ENCODE peak calls at places on chromosome 1, in nine cellular contexts. R is brain microvascular endothelial cell, Q is HuH-7.5, H is astrocyte of the spinal cord, K is GM23248, M is LHCN-M2, J is fibroblast of pulmonary artery, A is aorta, I is lower leg skin. W is an unnamed sample.

GRCh38 chr1:212167098-212167497 is 118.1 kb upstream of the PPP2R5A start:
- DNase-seq in J (peak; percentile 58), A (no peak), R (peak; percentile 66), Q (no peak), H (peak; percentile 20), M (peak; percentile 89), K (peak; percentile 87), I (no peak), W (no peak)

GRCh38 chr1:218692808-218693207 is 347.7 kb downstream of the TGFB2 start:
- DNase-seq in R (no peak), H (no peak), I (no peak), Q (no peak), J (no peak), A (no peak), K (no peak), M (no peak), W (peak; percentile 73)

GRCh38 chr1:212977781-212978645 is 27.7 kb downstream of the VASH2 start:
- DNase-seq in M (peak; percentile 12), J (no peak), I (no peak), Q (no peak), R (no peak), K (no peak), H (peak; percentile 46), A (no peak), W (no peak)

GRCh38 chr1:98702976-98703375 is 41.5 kb downstream of the SNX7 start:
- DNase-seq in H (peak; percentile 56), R (peak; percentile 69), I (no peak), K (peak; percentile 76), M (peak; percentile 25), A (no peak), J (peak; percentile 29), Q (no peak), W (no peak)

GRCh38 chr1:202728951-202729350 is 18.7 kb upstream of the SYT2 start:
- DNase-seq in H (no peak), J (no peak), K (no peak), A (no peak), R (no peak), Q (no peak), I (no peak), M (no peak), W (no peak)

GRCh38 chr1:174659823-174660222 is 212.1 kb downstream of the GPR52 start:
- DNase-seq in K (peak; percentile 32), J (peak; percentile 33), I (no peak), H (peak; percentile 75), M (peak; percentile 34), A (no peak), Q (no peak), R (peak; percentile 78), W (peak; percentile 2)

GRCh38 chr1:24888061-24888970 is 41.8 kb downstream of the RUNX3 start:
- DNase-seq in R (no peak), H (no peak), J (no peak), Q (no peak), A (peak; percentile 34), M (no peak), K (no peak), I (no peak), W (no peak)

GRCh38 chr1:10510520-10511493 is 36.1 kb downstream of the PEX14 start:
- DNase-seq in R (peak; percentile 79), I (no peak), H (peak; percentile 86), M (peak; percentile 94), Q (no peak), K (peak; percentile 98), J (peak; percentile 80), A (no peak), W (peak; percentile 74)

GRCh38 chr1:2216767-2217058 is 11.4 kb upstream of the SKI start:
- DNase-seq in R (no peak), K (no peak), H (no peak), M (no peak), Q (no peak), J (no peak), A (no peak), I (no peak), W (no peak)

GRCh38 chr1:150627821-150628410 is 1.5 kb downstream of the ENSA start:
- DNase-seq in I (no peak), K (no peak), Q (no peak), M (no peak), R (no peak), H (no peak), A (no peak), J (no peak), W (no peak)

GRCh38 chr1:119467219-119467618 is 39.8 kb upstream of the HSD3B1 start:
- DNase-seq in H (no peak), I (no peak), J (no peak), M (no peak), K (no peak), R (no peak), A (no peak), Q (no peak), W (no peak)

GRCh38 chr1:9884805-9885204 is 25.3 kb downstream of the CTNNBIP1 start:
- DNase-seq in Q (no peak), H (no peak), A (peak; percentile 61), J (no peak), R (no peak), K (no peak), M (no peak), I (no peak), W (no peak)

GRCh38 chr1:203673550-203674411 is 47.1 kb downstream of the ATP2B4 start:
- DNase-seq in M (peak; percentile 97), K (peak; percentile 98), H (peak; percentile 93), Q (peak; percentile 52), J (peak; percentile 87), R (peak; percentile 93), A (peak; percentile 80), I (peak; percentile 41), W (no peak)

GRCh38 chr1:8562881-8563865 is 245.3 kb downstream of the SLC45A1 start:
- DNase-seq in A (no peak), K (peak; percentile 73), H (no peak), Q (no peak), M (no peak), J (peak; percentile 58), I (no peak), R (no peak), W (peak; percentile 62)

GRCh38 chr1:70893381-70893780 is 154.2 kb downstream of the PTGER3 start:
- DNase-seq in J (no peak), H (no peak), M (no peak), R (no peak), Q (no peak), A (no peak), K (no peak), I (no peak), W (no peak)

GRCh38 chr1:194167956-194168355 is 981.5 kb upstream of the B3GALT2 start:
- DNase-seq in Q (no peak), R (no peak), K (no peak), I (no peak), J (peak; percentile 23), H (no peak), A (no peak), M (no peak), W (no peak)

GRCh38 chr1:9680828-9681227 is 29.3 kb downstream of the PIK3CD start:
- DNase-seq in J (no peak), Q (no peak), R (no peak), A (no peak), I (no peak), M (no peak), H (no peak), K (no peak), W (no peak)

GRCh38 chr1:182120411-182121258 is 59.1 kb upstream of the ZNF648 start:
- DNase-seq in M (peak; percentile 61), K (no peak), Q (no peak), R (peak; percentile 16), J (peak; percentile 4), H (peak; percentile 80), A (no peak), I (no peak), W (peak; percentile 43)

GRCh38 chr1:155123801-155124200 is 3.9 kb upstream of the EFNA1 start:
- DNase-seq in A (no peak), I (no peak), M (no peak), R (no peak), J (peak; percentile 48), Q (no peak), K (no peak), H (no peak), W (no peak)

GRCh38 chr1:173888749-173889148 is 20.6 kb downstream of the ZBTB37 start:
- DNase-seq in R (no peak), Q (no peak), A (no peak), K (no peak), M (no peak), J (no peak), H (no peak), I (no peak), W (no peak)

GRCh38 chr1:219330669-219331068 is 157.0 kb downstream of the LYPLAL1 start:
- DNase-seq in K (no peak), J (no peak), Q (peak; percentile 14), H (no peak), I (no peak), A (no peak), R (no peak), M (no peak), W (no peak)

GRCh38 chr1:95657248-95657647 is 423.2 kb downstream of the RWDD3 start:
- DNase-seq in I (no peak), H (no peak), Q (no peak), R (no peak), M (no peak), J (no peak), A (no peak), K (no peak), W (no peak)

GRCh38 chr1:14625587-14626447 is 27.3 kb downstream of the KAZN start:
- DNase-seq in H (no peak), K (no peak), R (no peak), J (no peak), A (no peak), Q (no peak), M (no peak), I (no peak), W (no peak)

GRCh38 chr1:60573726-60574409 is 500.3 kb upstream of the C1orf87 start:
- DNase-seq in I (no peak), Q (no peak), R (peak; percentile 75), M (peak; percentile 61), K (peak; percentile 27), H (peak; percentile 79), A (no peak), J (peak; percentile 85), W (peak; percentile 75)

GRCh38 chr1:31568895-31569655 is 7.2 kb upstream of the TINAGL1 start:
- DNase-seq in H (no peak), J (no peak), Q (no peak), A (no peak), M (no peak), K (no peak), I (peak; percentile 6), R (no peak), W (no peak)

GRCh38 chr1:184419734-184420161 is 32.9 kb downstream of the C1orf21 start:
- DNase-seq in J (peak; percentile 4), Q (no peak), R (no peak), M (peak; percentile 49), I (no peak), K (no peak), A (no peak), H (no peak), W (no peak)

GRCh38 chr1:22506130-22506692 is 54.6 kb downstream of the ZBTB40 start:
- DNase-seq in K (no peak), A (no peak), R (no peak), Q (no peak), J (no peak), H (no peak), I (no peak), M (no peak), W (no peak)

GRCh38 chr1:67604778-67605177 is 80.2 kb upstream of the GADD45A start:
- DNase-seq in Q (no peak), J (no peak), A (no peak), K (no peak), M (no peak), H (no peak), I (no peak), R (no peak), W (no peak)

GRCh38 chr1:20194770-20195463 is 8.6 kb upstream of the PLA2G2C start:
- DNase-seq in K (peak; percentile 78), Q (peak; percentile 53), J (peak; percentile 60), A (peak; percentile 85), H (peak; percentile 30), M (peak; percentile 36), R (peak; percentile 50), I (peak; percentile 49), W (peak; percentile 67)

GRCh38 chr1:161166669-161167548 is 683 bp downstream of the PPOX start:
- DNase-seq in J (no peak), I (no peak), K (peak; percentile 53), M (no peak), H (no peak), Q (peak; percentile 23), A (peak; percentile 79), R (no peak), W (peak; percentile 59)

GRCh38 chr1:174206148-174206826 is 47.0 kb downstream of the RABGAP1L start:
- DNase-seq in A (no peak), M (peak; percentile 26), J (peak; percentile 20), Q (no peak), R (peak; percentile 9), H (no peak), K (peak; percentile 6), I (no peak), W (peak; percentile 15)